ENCODE peak calls at places on chromosome 4, in seven cellular contexts. One of them, this sample, is unnamed.

GRCh38 chr4:17763352-17763890 is 18.0 kb downstream of the FAM184B start:
- DNase-seq in RKO: no peak
- DNase-seq in smooth muscle cell of the brain vasculature: no peak
- DNase-seq in NCI-H345: no peak
- DNase-seq in iris pigment epithelial cell: no peak
- DNase-seq in OCI-LY7: no peak
- DNase-seq in fibroblast of lung: no peak
- DNase-seq in this sample: no peak

GRCh38 chr4:74033721-74034120 is 4.8 kb downstream of the CXCL3 start:
- DNase-seq in smooth muscle cell of the brain vasculature: no peak
- DNase-seq in OCI-LY7: no peak
- DNase-seq in iris pigment epithelial cell: peak
- DNase-seq in RKO: peak
- DNase-seq in fibroblast of lung: peak
- DNase-seq in NCI-H345: no peak
- DNase-seq in this sample: no peak

GRCh38 chr4:108166441-108167315 is 2.1 kb downstream of the LEF1 start:
- DNase-seq in fibroblast of lung: peak
- DNase-seq in iris pigment epithelial cell: no peak
- DNase-seq in NCI-H345: peak
- DNase-seq in RKO: peak
- DNase-seq in smooth muscle cell of the brain vasculature: no peak
- DNase-seq in OCI-LY7: peak
- DNase-seq in this sample: no peak

GRCh38 chr4:150224896-150225591 is 146.8 kb downstream of the DCLK2 start:
- DNase-seq in RKO: no peak
- DNase-seq in fibroblast of lung: peak
- DNase-seq in NCI-H345: no peak
- DNase-seq in OCI-LY7: no peak
- DNase-seq in iris pigment epithelial cell: peak
- DNase-seq in smooth muscle cell of the brain vasculature: peak
- DNase-seq in this sample: no peak

GRCh38 chr4:142961866-142962265 is 115.8 kb upstream of the INPP4B start:
- DNase-seq in NCI-H345: no peak
- DNase-seq in RKO: no peak
- DNase-seq in iris pigment epithelial cell: no peak
- DNase-seq in smooth muscle cell of the brain vasculature: no peak
- DNase-seq in OCI-LY7: peak
- DNase-seq in fibroblast of lung: no peak
- DNase-seq in this sample: no peak

GRCh38 chr4:42152507-42153504 is at the start of gene BEND4:
- DNase-seq in iris pigment epithelial cell: no peak
- DNase-seq in OCI-LY7: peak
- DNase-seq in RKO: no peak
- DNase-seq in NCI-H345: no peak
- DNase-seq in smooth muscle cell of the brain vasculature: no peak
- DNase-seq in fibroblast of lung: no peak
- DNase-seq in this sample: no peak

GRCh38 chr4:143085224-143085623 is 99.5 kb upstream of the USP38 start:
- DNase-seq in OCI-LY7: no peak
- DNase-seq in fibroblast of lung: no peak
- DNase-seq in NCI-H345: no peak
- DNase-seq in RKO: peak
- DNase-seq in iris pigment epithelial cell: peak
- DNase-seq in smooth muscle cell of the brain vasculature: no peak
- DNase-seq in this sample: no peak

GRCh38 chr4:156442961-156443360 is 489.3 kb upstream of the CTSO start:
- DNase-seq in smooth muscle cell of the brain vasculature: no peak
- DNase-seq in NCI-H345: no peak
- DNase-seq in fibroblast of lung: peak
- DNase-seq in iris pigment epithelial cell: no peak
- DNase-seq in OCI-LY7: no peak
- DNase-seq in RKO: no peak
- DNase-seq in this sample: no peak

GRCh38 chr4:125314676-125315570 is at the start of gene FAT4:
- DNase-seq in OCI-LY7: no peak
- DNase-seq in smooth muscle cell of the brain vasculature: peak
- DNase-seq in RKO: no peak
- DNase-seq in iris pigment epithelial cell: peak
- DNase-seq in NCI-H345: peak
- DNase-seq in fibroblast of lung: peak
- DNase-seq in this sample: peak

GRCh38 chr4:150501019-150501727 is 80.8 kb upstream of the MAB21L2 start:
- DNase-seq in fibroblast of lung: peak
- DNase-seq in iris pigment epithelial cell: peak
- DNase-seq in smooth muscle cell of the brain vasculature: no peak
- DNase-seq in NCI-H345: no peak
- DNase-seq in RKO: peak
- DNase-seq in OCI-LY7: no peak
- DNase-seq in this sample: no peak

GRCh38 chr4:88999392-88999791 is 57.6 kb downstream of the FAM13A start:
- DNase-seq in smooth muscle cell of the brain vasculature: no peak
- DNase-seq in iris pigment epithelial cell: no peak
- DNase-seq in RKO: no peak
- DNase-seq in NCI-H345: peak
- DNase-seq in fibroblast of lung: no peak
- DNase-seq in OCI-LY7: no peak
- DNase-seq in this sample: no peak

GRCh38 chr4:21948347-21949072 is at the start of gene KCNIP4:
- DNase-seq in smooth muscle cell of the brain vasculature: no peak
- DNase-seq in iris pigment epithelial cell: peak
- DNase-seq in fibroblast of lung: peak
- DNase-seq in RKO: no peak
- DNase-seq in NCI-H345: peak
- DNase-seq in OCI-LY7: no peak
- DNase-seq in this sample: no peak

GRCh38 chr4:39528056-39528465 is 822 bp upstream of the UGDH start:
- DNase-seq in RKO: peak
- DNase-seq in smooth muscle cell of the brain vasculature: peak
- DNase-seq in NCI-H345: peak
- DNase-seq in iris pigment epithelial cell: peak
- DNase-seq in OCI-LY7: peak
- DNase-seq in fibroblast of lung: peak
- DNase-seq in this sample: no peak

GRCh38 chr4:78621395-78621794 is 69.8 kb downstream of the ANXA3 start:
- DNase-seq in iris pigment epithelial cell: no peak
- DNase-seq in fibroblast of lung: no peak
- DNase-seq in smooth muscle cell of the brain vasculature: no peak
- DNase-seq in OCI-LY7: no peak
- DNase-seq in RKO: no peak
- DNase-seq in NCI-H345: no peak
- DNase-seq in this sample: no peak

GRCh38 chr4:65083076-65083475 is 587.2 kb downstream of the EPHA5 start:
- DNase-seq in fibroblast of lung: peak
- DNase-seq in iris pigment epithelial cell: peak
- DNase-seq in RKO: no peak
- DNase-seq in OCI-LY7: no peak
- DNase-seq in NCI-H345: no peak
- DNase-seq in smooth muscle cell of the brain vasculature: no peak
- DNase-seq in this sample: no peak

GRCh38 chr4:123325241-123325681 is 71.3 kb upstream of the SPRY1 start:
- DNase-seq in smooth muscle cell of the brain vasculature: no peak
- DNase-seq in OCI-LY7: peak
- DNase-seq in NCI-H345: no peak
- DNase-seq in fibroblast of lung: peak
- DNase-seq in RKO: no peak
- DNase-seq in iris pigment epithelial cell: peak
- DNase-seq in this sample: no peak

GRCh38 chr4:76624271-76624681 is 189.2 kb downstream of the SHROOM3 start:
- DNase-seq in RKO: no peak
- DNase-seq in iris pigment epithelial cell: peak
- DNase-seq in OCI-LY7: no peak
- DNase-seq in smooth muscle cell of the brain vasculature: peak
- DNase-seq in NCI-H345: no peak
- DNase-seq in fibroblast of lung: peak
- DNase-seq in this sample: no peak

GRCh38 chr4:16161866-16162408 is 64.3 kb downstream of the TAPT1 start:
- DNase-seq in RKO: no peak
- DNase-seq in OCI-LY7: no peak
- DNase-seq in fibroblast of lung: no peak
- DNase-seq in smooth muscle cell of the brain vasculature: no peak
- DNase-seq in NCI-H345: no peak
- DNase-seq in iris pigment epithelial cell: no peak
- DNase-seq in this sample: no peak

GRCh38 chr4:8762951-8763735 is 108.5 kb downstream of the HMX1 start:
- DNase-seq in iris pigment epithelial cell: no peak
- DNase-seq in OCI-LY7: no peak
- DNase-seq in fibroblast of lung: no peak
- DNase-seq in smooth muscle cell of the brain vasculature: no peak
- DNase-seq in NCI-H345: no peak
- DNase-seq in RKO: no peak
- DNase-seq in this sample: no peak

GRCh38 chr4:158253350-158253980 is 43.2 kb downstream of the TMEM144 start:
- DNase-seq in NCI-H345: peak
- DNase-seq in fibroblast of lung: peak
- DNase-seq in OCI-LY7: peak
- DNase-seq in iris pigment epithelial cell: peak
- DNase-seq in smooth muscle cell of the brain vasculature: peak
- DNase-seq in RKO: peak
- DNase-seq in this sample: peak

GRCh38 chr4:169110633-169111032 is 100.6 kb upstream of the CBR4 start:
- DNase-seq in smooth muscle cell of the brain vasculature: no peak
- DNase-seq in iris pigment epithelial cell: peak
- DNase-seq in NCI-H345: no peak
- DNase-seq in OCI-LY7: no peak
- DNase-seq in fibroblast of lung: peak
- DNase-seq in RKO: no peak
- DNase-seq in this sample: no peak

GRCh38 chr4:59689149-59689548 is 1511.0 kb upstream of the ADGRL3 start:
- DNase-seq in NCI-H345: peak
- DNase-seq in iris pigment epithelial cell: no peak
- DNase-seq in fibroblast of lung: no peak
- DNase-seq in smooth muscle cell of the brain vasculature: no peak
- DNase-seq in RKO: no peak
- DNase-seq in OCI-LY7: no peak
- DNase-seq in this sample: no peak

GRCh38 chr4:145937990-145938611 is 522 bp downstream of the ZNF827 start:
- DNase-seq in NCI-H345: peak
- DNase-seq in RKO: peak
- DNase-seq in smooth muscle cell of the brain vasculature: no peak
- DNase-seq in fibroblast of lung: peak
- DNase-seq in OCI-LY7: peak
- DNase-seq in iris pigment epithelial cell: peak
- DNase-seq in this sample: no peak

GRCh38 chr4:61374612-61374920 is 174.4 kb downstream of the ADGRL3 start:
- DNase-seq in NCI-H345: no peak
- DNase-seq in iris pigment epithelial cell: peak
- DNase-seq in smooth muscle cell of the brain vasculature: no peak
- DNase-seq in RKO: no peak
- DNase-seq in OCI-LY7: no peak
- DNase-seq in fibroblast of lung: peak
- DNase-seq in this sample: no peak

GRCh38 chr4:169619518-169619957 is 840 bp upstream of the CLCN3 start:
- DNase-seq in NCI-H345: peak
- DNase-seq in iris pigment epithelial cell: peak
- DNase-seq in smooth muscle cell of the brain vasculature: no peak
- DNase-seq in OCI-LY7: peak
- DNase-seq in fibroblast of lung: peak
- DNase-seq in RKO: peak
- DNase-seq in this sample: no peak

GRCh38 chr4:53653484-53654053 is 62.3 kb upstream of the LNX1 start:
- DNase-seq in OCI-LY7: peak
- DNase-seq in smooth muscle cell of the brain vasculature: no peak
- DNase-seq in RKO: peak
- DNase-seq in iris pigment epithelial cell: no peak
- DNase-seq in NCI-H345: peak
- DNase-seq in fibroblast of lung: no peak
- DNase-seq in this sample: no peak

GRCh38 chr4:1842339-1842895 is 13.5 kb downstream of the LETM1 start:
- DNase-seq in OCI-LY7: no peak
- DNase-seq in iris pigment epithelial cell: no peak
- DNase-seq in fibroblast of lung: peak
- DNase-seq in NCI-H345: no peak
- DNase-seq in smooth muscle cell of the brain vasculature: no peak
- DNase-seq in RKO: no peak
- DNase-seq in this sample: no peak

GRCh38 chr4:47551682-47552081 is 66.6 kb downstream of the ATP10D start:
- DNase-seq in fibroblast of lung: peak
- DNase-seq in NCI-H345: no peak
- DNase-seq in RKO: peak
- DNase-seq in iris pigment epithelial cell: peak
- DNase-seq in smooth muscle cell of the brain vasculature: no peak
- DNase-seq in OCI-LY7: no peak
- DNase-seq in this sample: no peak

GRCh38 chr4:91958651-91959050 is 345.1 kb upstream of the GRID2 start:
- DNase-seq in RKO: no peak
- DNase-seq in OCI-LY7: no peak
- DNase-seq in iris pigment epithelial cell: no peak
- DNase-seq in NCI-H345: no peak
- DNase-seq in smooth muscle cell of the brain vasculature: no peak
- DNase-seq in fibroblast of lung: peak
- DNase-seq in this sample: no peak

This sample was measured in pulmonary artery endothelial cell.